ENCODE peak calls at places on chromosomes 7 and 10, in five cellular contexts. H is cardiac fibroblast; F is CD8-positive, alpha-beta memory T cell; Y is adipocyte; C is left ventricle myocardium inferior. Z is an unnamed sample.

GRCh38 chr10:132479603-132480221 is 57.9 kb upstream of the INPP5A start:
- DNase-seq in H (no peak), F (no peak), Y (no peak), C (no peak), Z (no peak)

GRCh38 chr7:43756368-43757072 is 2.0 kb upstream of the BLVRA start:
- DNase-seq in H (peak; percentile 57), F (no peak), Y (peak; percentile 59), C (no peak), Z (no peak)

GRCh38 chr7:153185936-153186335 is 426.4 kb downstream of the ACTR3B start:
- DNase-seq in H (no peak), F (no peak), Y (no peak), C (no peak), Z (no peak)

GRCh38 chr7:12765431-12766100 is 78.1 kb downstream of the ARL4A start:
- DNase-seq in H (no peak), F (no peak), Y (peak; percentile 32), C (no peak), Z (no peak)

GRCh38 chr10:31188792-31189406 is 130.1 kb upstream of the ZEB1 start:
- DNase-seq in H (no peak), F (no peak), Y (peak; percentile 45), C (no peak), Z (no peak)

GRCh38 chr10:8962249-8962648 is 907.8 kb downstream of the GATA3 start:
- DNase-seq in H (no peak), F (no peak), Y (no peak), C (no peak), Z (no peak)

GRCh38 chr10:78623577-78624215 is 445.1 kb upstream of the ZMIZ1 start:
- DNase-seq in H (peak; percentile 54), F (no peak), Y (peak; percentile 61), C (no peak), Z (no peak)

GRCh38 chr10:78260141-78260540 is 226.5 kb downstream of the RPS24 start:
- DNase-seq in H (peak; percentile 49), F (no peak), Y (no peak), C (no peak), Z (no peak)

GRCh38 chr7:87151002-87151505 is 1.2 kb upstream of the DMTF1 start:
- DNase-seq in H (no peak), F (no peak), Y (no peak), C (no peak), Z (no peak)

GRCh38 chr7:6015917-6016652 is 7.0 kb downstream of the AIMP2 start:
- DNase-seq in H (peak; percentile 96), F (no peak), Y (peak; percentile 99), C (peak; percentile 74), Z (no peak)

GRCh38 chr10:86020139-86020538 is 346.5 kb downstream of the GRID1 start:
- DNase-seq in H (no peak), F (no peak), Y (no peak), C (no peak), Z (no peak)

GRCh38 chr7:50648570-50649169 is 83.5 kb upstream of the DDC start:
- DNase-seq in H (no peak), F (no peak), Y (no peak), C (no peak), Z (no peak)

GRCh38 chr7:100397336-100398081 is 24.2 kb downstream of the PILRA start:
- DNase-seq in H (no peak), F (no peak), Y (no peak), C (no peak), Z (no peak)

GRCh38 chr7:51450541-51450940 is 133.9 kb upstream of the COBL start:
- DNase-seq in H (no peak), F (no peak), Y (no peak), C (no peak), Z (no peak)

DNA sequence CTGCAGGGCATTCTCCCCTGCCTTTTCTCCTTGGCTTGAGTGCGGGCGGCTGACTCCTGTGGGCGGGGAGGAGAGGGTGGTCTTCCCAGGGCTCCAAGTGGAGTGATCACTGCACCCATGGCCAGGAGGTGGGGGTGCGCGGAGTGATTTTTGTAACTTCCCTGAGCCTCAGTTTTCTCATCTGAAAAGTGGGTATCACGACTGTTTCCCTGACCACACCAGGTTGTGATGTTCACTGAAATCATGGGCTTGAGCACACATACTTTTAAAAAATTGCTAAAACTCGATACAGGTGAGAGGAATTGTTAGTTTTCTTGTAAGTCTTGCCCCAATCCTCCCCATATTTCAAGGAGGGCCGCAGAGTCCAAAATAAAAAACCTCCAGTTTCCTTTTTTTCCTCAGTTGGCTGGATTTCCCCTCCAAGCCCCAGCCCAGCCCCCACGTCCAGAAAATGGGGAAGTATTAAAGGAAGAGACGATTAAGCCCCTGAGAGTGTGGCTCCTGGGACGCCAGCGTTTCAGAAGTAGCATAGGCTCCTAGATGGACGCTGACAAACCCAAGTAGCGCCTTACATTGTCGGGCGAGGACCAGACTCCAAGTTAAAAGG is 6.7 kb upstream of the EMX2 start:
- DNase-seq in H (no peak), F (no peak), Y (no peak), C (no peak), Z (no peak)
- H3K4me3 ChIP-seq in H (no peak overlapping the region), F (no peak overlapping the region), Y (peak overlapping the region; percentile 79), C (peak overlapping the region; percentile 57), Z (no peak overlapping the region)

GRCh38 chr7:15684834-15685233 is 1.6 kb downstream of the MEOX2 start:
- DNase-seq in H (peak; percentile 7), F (no peak), Y (no peak), C (peak; percentile 21), Z (no peak)
- H3K4me3 ChIP-seq in H (peak overlapping the region; percentile 71), F (no peak overlapping the region), Y (peak overlapping the region; percentile 86), C (peak overlapping the region; percentile 75), Z (no peak overlapping the region)

GRCh38 chr7:80439894-80440811 is 71.7 kb downstream of the GNAT3 start:
- DNase-seq in H (peak; percentile 84), F (no peak), Y (peak; percentile 72), C (no peak), Z (no peak)
- H3K4me3 ChIP-seq in H (no peak overlapping the region), F (no peak overlapping the region), Y (peak overlapping the region; percentile 52), C (no peak overlapping the region), Z (no peak overlapping the region)

GRCh38 chr7:76354516-76354915 is 4.3 kb downstream of the YWHAG start:
- DNase-seq in H (peak; percentile 50), F (no peak), Y (no peak), C (no peak), Z (no peak)

GRCh38 chr7:76356115-76356514 is 2.7 kb downstream of the YWHAG start:
- DNase-seq in H (no peak), F (no peak), Y (no peak), C (no peak), Z (no peak)

GRCh38 chr7:76356823-76357222 is 2.0 kb downstream of the YWHAG start:
- DNase-seq in H (no peak), F (no peak), Y (peak; percentile 68), C (no peak), Z (no peak)

GRCh38 chr7:76353744-76354143 is 5.0 kb downstream of the YWHAG start:
- DNase-seq in H (no peak), F (no peak), Y (no peak), C (no peak), Z (no peak)

GRCh38 chr7:76354981-76355730 is 3.6 kb downstream of the YWHAG start:
- DNase-seq in H (no peak), F (no peak), Y (no peak), C (no peak), Z (no peak)
- H3K4me3 ChIP-seq in H (no peak overlapping the region), F (no peak overlapping the region), Y (peak overlapping the region; percentile 100), C (peak overlapping the region; percentile 92), Z (no peak overlapping the region)

GRCh38 chr7:139915864-139916716 is 87.0 kb downstream of the TBXAS1 start:
- DNase-seq in H (peak; percentile 96), F (peak; percentile 23), Y (peak; percentile 94), C (no peak), Z (peak; percentile 44)
- H3K4me3 ChIP-seq in H (no peak overlapping the region), F (no peak overlapping the region), Y (peak overlapping the region; percentile 15), C (no peak overlapping the region), Z (no peak overlapping the region)

DNA sequence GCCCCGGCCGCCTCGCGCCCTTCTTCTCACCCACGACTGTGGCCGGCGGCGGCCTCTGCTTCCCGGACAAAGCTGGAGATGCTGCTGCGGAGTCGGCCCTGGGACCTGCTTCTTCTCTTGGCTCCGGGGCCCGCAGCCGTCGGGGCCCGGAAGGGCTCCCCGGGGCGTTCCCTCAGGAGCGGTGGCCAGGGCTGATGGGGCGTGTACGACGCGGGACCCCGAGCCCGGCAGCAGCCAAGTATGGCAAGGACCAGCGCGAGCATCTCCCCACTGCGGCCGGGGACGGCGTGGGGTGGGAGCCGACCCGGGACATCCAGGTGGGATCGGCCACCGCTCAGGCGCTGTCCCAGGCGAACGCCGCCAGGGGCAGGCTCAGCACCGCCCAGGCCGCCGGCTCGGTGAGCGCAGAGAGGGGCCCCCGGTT is 27.6 kb upstream of the BMS1 start:
- DNase-seq in H (no peak), F (no peak), Y (no peak), C (no peak), Z (no peak)
- H3K4me3 ChIP-seq in H (peak overlapping the region; percentile 45), F (no peak overlapping the region), Y (no peak overlapping the region), C (peak overlapping the region; percentile 72), Z (no peak overlapping the region)

DNA sequence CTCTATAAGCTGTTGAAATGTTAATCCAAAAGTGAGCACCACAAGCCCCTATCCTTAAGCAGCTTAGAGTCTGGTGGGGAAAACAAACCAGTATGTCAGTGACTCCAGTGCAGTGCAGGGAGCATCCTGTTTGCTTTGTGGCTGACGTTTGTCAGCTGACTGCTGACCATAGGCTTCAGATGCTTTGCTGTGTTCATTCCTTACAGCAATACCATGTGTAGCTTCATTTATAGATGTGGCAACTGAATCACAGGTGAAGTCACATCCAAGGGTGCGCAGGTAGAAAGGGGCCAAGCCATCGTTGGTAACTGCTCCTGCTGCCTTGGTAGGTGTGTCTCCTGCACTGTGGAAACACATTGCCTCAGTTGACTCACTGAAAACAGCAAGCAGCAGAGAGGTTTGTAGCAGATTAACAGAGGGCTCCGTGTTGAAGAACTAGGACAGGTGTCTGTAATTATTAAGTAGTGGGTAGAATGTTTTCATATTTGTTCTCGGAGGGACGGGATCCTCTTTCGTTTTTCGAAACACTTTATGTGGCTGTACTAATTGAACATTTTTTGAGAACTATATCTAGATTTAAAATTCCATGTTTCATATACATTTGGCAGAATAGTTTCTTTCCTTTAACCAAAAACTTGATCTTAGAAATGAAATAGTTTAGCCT is 2.0 kb downstream of the INSIG1 start:
- DNase-seq in H (no peak), F (no peak), Y (no peak), C (no peak), Z (no peak)
- H3K4me3 ChIP-seq in H (peak overlapping the region; percentile 87), F (peak overlapping the region; percentile 67), Y (peak overlapping the region; percentile 91), C (peak overlapping the region; percentile 92), Z (no peak overlapping the region)

GRCh38 chr10:63256047-63256773 is 123.1 kb downstream of the NRBF2 start:
- DNase-seq in H (peak; percentile 80), F (no peak), Y (peak; percentile 88), C (no peak), Z (no peak)
- H3K4me3 ChIP-seq in H (no peak overlapping the region), F (no peak overlapping the region), Y (peak overlapping the region; percentile 55), C (no peak overlapping the region), Z (no peak overlapping the region)

Z was measured in mucosa of descending colon.